ENCODE peak calls at places on chromosomes 12 and 14, in ten cellular contexts. X is vagina, M is endothelial cell of umbilical vein, T is heart left ventricle, S is tibial artery, L is MG63, J is cardiac fibroblast, K is Peyer's patch, D is astrocyte of the spinal cord, F is kidney. N is an unnamed sample.

GRCh38 chr12:121334513-121335343 is 17.5 kb downstream of the ANAPC5 start:
- DNase-seq in S (no peak), K (no peak), F (no peak), X (no peak), J (peak), D (peak), M (peak), L (no peak), T (no peak), N (peak)

GRCh38 chr12:123602651-123603195 is 824 bp downstream of the DDX55 start:
- DNase-seq in L (no peak), X (no peak), M (no peak), D (no peak), S (no peak), T (no peak), F (no peak), K (no peak), J (peak), N (no peak)

GRCh38 chr14:70555890-70556289 is 21.1 kb upstream of the ADAM20 start:
- DNase-seq in F (peak), L (no peak), M (no peak), J (peak), T (peak), S (no peak), K (no peak), X (no peak), D (no peak), N (peak)

GRCh38 chr12:22731231-22731630 is 106.3 kb downstream of the ETNK1 start:
- DNase-seq in K (no peak), L (no peak), T (no peak), D (no peak), S (no peak), M (no peak), J (peak), X (no peak), F (no peak), N (no peak)

GRCh38 chr14:85079842-85080741 is 449.9 kb upstream of the FLRT2 start:
- DNase-seq in D (no peak), L (no peak), S (no peak), K (no peak), J (no peak), F (peak), X (no peak), T (no peak), M (no peak), N (no peak)

GRCh38 chr12:77402726-77403125 is 337.4 kb upstream of the E2F7 start:
- DNase-seq in M (peak), F (no peak), D (peak), J (no peak), T (no peak), K (no peak), X (no peak), L (no peak), S (no peak), N (peak)

GRCh38 chr14:69087061-69087461 is 65.9 kb downstream of the DCAF5 start:
- DNase-seq in L (no peak), J (peak), S (no peak), D (peak), T (no peak), K (no peak), F (no peak), X (no peak), M (no peak), N (no peak)

GRCh38 chr14:105505101-105505500 is 14.1 kb downstream of the TEDC1 start:
- DNase-seq in K (no peak), T (no peak), M (no peak), L (no peak), X (no peak), S (no peak), D (no peak), J (no peak), F (peak), N (no peak)

GRCh38 chr12:94972795-94973194 is 30.7 kb downstream of the NDUFA12 start:
- DNase-seq in L (no peak), X (no peak), M (no peak), J (no peak), K (no peak), S (no peak), D (no peak), F (no peak), T (no peak), N (no peak)

GRCh38 chr12:53623526-53623925 is 2.7 kb downstream of the ATF7 start:
- DNase-seq in J (peak), X (no peak), F (no peak), T (no peak), S (peak), K (no peak), L (no peak), D (peak), M (peak), N (peak)
- H3K4me3 ChIP-seq in J (no peak), X (peak), F (peak), T (peak), S (peak), K (no peak), L (peak), D (peak), M (no peak), N (no peak)

DNA sequence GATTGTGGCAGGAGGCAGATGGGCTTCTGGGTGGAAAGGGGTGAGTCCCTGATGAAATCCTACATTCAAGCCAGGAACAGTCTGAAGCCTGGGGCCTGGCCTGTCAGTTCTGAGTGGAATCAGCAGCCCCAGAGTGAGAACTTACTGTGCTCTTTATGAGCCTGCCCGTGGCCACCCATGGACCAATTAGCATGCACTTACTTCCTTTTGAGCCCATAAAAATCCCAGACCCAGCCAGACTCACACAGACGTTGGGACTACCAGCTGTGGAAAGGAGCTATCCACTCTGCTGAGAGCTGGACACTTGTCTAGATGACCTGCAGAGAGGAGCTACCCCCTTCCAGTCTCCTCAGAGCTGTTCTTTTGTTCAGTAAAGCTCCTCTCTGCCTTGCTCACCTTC is 104.5 kb downstream of the MNAT1 start:
- DNase-seq in D (no peak), X (no peak), J (no peak), L (no peak), M (no peak), T (no peak), K (no peak), S (no peak), F (no peak), N (no peak)
- H3K4me3 ChIP-seq in D (no peak), X (no peak), J (no peak), L (no peak), M (no peak), T (no peak), K (no peak), S (no peak), F (no peak), N (no peak)

DNA sequence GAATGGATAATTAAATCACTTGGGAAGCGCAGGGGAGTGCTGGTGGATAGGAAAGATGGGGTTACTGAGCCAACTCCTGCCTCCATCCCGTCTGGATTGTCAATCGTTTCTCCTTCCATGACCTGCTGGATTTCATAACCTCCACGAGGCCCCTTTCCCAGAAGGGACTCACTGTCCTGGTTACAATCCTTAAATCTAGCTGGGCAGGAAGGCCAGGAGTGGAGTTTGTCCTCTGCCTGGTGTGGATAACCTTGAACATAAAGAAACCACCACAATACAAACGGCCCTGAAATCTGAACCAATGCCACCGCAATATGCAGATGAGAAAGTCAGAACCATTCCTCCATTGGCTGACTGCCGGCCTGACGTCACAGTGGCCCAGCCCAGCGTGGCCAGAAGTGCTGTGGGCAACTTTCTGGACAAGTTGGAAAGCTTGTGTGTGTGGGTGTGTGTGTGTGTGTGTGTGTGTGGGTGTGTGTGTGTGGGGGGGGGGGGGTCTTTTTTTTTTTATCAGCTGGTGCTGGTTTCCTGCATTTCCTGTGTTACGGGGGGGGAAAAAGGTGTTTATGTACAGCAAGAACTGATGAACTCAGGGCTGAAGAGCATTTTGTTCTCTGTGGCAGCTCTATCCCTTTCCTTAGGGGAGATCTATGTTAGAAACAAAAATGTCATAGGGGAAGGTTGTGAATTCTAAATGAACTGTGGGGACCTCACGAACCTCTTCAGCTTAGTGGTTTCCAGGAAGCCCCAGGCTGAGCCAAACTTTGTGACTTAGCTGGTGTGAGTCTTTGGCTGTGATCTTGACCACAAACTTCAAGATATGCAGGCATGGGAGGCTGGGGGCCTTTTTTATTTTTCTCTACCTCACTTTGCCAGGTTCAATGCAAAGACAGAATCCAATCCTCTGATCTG is 81.6 kb upstream of the MED13L start:
- DNase-seq in S (peak), M (peak), T (peak), F (peak), J (peak), X (no peak), K (peak), D (peak), L (peak), N (peak)
- H3K4me3 ChIP-seq in S (no peak), M (no peak), T (no peak), F (peak), J (no peak), X (no peak), K (peak), D (no peak), L (no peak), N (no peak)

DNA sequence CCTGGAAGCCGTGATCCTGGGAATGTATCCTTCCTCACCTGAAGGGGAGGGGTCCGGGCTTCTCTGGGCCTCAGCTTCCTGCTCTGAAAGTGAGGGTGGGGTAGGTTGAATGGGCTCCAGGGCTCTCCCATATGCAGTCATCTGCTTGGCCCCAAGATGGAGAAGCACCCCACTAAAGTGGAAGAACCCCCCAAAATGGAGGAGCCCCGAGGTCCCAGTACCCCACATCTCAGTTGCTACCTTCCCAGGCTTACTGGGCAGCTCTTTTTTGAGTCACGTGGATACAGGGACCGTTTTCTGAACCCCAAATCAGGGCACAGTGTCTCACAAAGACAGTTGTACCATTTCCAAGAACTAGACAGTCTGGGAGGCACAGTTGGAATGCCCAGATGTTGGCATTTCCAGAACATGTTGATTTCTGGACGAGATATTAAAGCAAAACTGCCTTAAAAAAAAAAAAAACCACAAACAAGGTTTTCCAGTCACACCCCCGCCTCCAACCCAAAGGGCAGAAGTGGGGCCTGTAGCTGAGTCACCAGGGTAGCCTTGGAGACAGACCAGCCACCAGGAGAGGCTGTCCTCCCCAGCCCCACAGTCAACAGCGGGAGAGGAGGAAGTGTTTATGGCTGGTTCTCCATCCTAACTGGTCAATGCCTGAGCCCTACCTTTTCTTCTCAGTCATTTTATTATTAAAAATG is 12.1 kb downstream of the VASH1 start:
- DNase-seq in M (peak), L (peak), X (peak), S (peak), F (peak), D (peak), T (peak), K (peak), J (peak), N (peak)
- H3K4me3 ChIP-seq in M (no peak), L (no peak), X (no peak), S (no peak), F (no peak), D (no peak), T (no peak), K (no peak), J (no peak), N (no peak)

DNA sequence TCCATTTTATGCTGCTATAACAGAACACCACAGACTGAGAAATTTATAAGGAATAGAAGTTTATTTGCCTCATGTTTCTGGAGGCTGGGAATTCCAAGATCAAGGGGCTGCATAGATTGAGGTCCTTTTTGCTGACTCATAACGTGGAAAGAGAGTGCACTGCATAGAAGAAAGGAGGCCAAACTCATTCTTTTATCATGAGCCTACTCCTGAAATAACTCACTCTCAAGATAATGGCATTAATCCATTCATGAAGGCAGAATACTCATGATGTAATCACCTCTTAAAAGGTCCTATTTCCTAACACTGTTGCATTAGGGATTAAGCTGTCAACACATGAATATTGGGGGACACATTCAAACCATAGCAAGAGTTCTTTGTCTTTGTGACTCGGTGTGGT is 60.0 kb upstream of the FBXO33 start:
- DNase-seq in D (peak), X (no peak), T (no peak), F (no peak), J (peak), K (no peak), L (no peak), M (no peak), S (no peak), N (peak)
- H3K4me3 ChIP-seq in D (no peak), X (no peak), T (no peak), F (no peak), J (no peak), K (no peak), L (no peak), M (no peak), S (no peak), N (no peak)

DNA sequence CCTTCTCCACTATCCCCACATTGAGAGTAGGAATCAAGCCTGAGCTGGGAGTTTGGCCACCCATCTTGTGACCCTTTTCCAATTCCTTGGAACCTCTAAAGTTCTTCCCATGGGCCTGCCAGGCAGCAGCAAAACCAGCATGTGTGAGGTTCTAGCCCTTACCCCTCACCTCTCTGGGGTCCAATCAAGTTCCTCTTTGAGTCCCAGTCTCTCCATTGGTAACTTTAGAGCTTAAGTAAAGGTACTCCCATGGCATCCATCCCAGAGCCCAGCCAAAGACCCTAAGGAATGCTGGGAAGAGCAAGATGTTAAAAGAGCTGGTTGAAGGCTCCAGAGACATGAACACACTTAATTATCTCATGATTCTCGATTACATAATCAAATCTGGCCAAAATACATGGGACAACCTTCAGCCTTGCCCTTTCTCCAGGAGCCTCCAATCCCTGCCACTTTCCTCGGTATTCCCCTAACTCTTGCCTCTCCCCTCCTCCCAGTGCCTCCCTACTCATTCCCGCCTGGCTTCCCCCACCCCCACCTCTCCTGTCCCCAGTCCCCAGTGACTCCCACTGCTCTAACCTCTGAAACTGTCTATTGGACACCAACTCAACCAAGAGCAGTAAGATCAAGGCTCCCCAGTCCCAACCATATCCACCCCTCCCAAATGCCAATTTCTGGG is 4.8 kb upstream of the TNS2 start:
- DNase-seq in M (no peak), J (no peak), T (no peak), X (no peak), L (no peak), F (no peak), S (peak), D (no peak), K (no peak), N (no peak)
- H3K4me3 ChIP-seq in M (no peak), J (no peak), T (peak), X (peak), L (no peak), F (peak), S (peak), D (no peak), K (no peak), N (no peak)

GRCh38 chr12:52003016-52003550 is 3.7 kb upstream of the TAMALIN start:
- DNase-seq in D (no peak), T (no peak), F (no peak), M (no peak), X (no peak), K (no peak), L (no peak), S (no peak), J (no peak), N (no peak)
- H3K4me3 ChIP-seq in D (no peak), T (no peak), F (no peak), M (no peak), X (no peak), K (no peak), L (no peak), S (no peak), J (no peak), N (no peak)